ENCODE peak calls at places on chromosomes 2 and 18, in five cellular contexts. D is retina; G is activated naive CD8-positive, alpha-beta T cell treated with anti-CD3 and anti-CD28 coated beads for 36 hours; K is activated CD4-positive, alpha-beta T cell treated with anti-CD3 and anti-CD28 coated beads, Interleukin-2, amount 50 U/mL, for 48 hours; Q is dorsolateral prefrontal cortex. W is an unnamed sample.

GRCh38 chr18:21433436-21433835 is 167.1 kb downstream of the ESCO1 start:
- DNase-seq in D (no peak), G (no peak), K (no peak), Q (no peak), W (no peak)

GRCh38 chr2:230796280-230796862 is 68.4 kb upstream of the ITM2C start:
- DNase-seq in D (no peak), G (no peak), K (peak), Q (no peak), W (no peak)

GRCh38 chr18:23828426-23828825 is 139.2 kb downstream of the LAMA3 start:
- DNase-seq in D (no peak), G (peak), K (peak), Q (no peak), W (no peak)

GRCh38 chr2:64018715-64019082 is 529 bp downstream of the VPS54 start:
- DNase-seq in D (no peak), G (no peak), K (no peak), Q (peak), W (peak)

GRCh38 chr18:13565228-13565627 is 161.1 kb downstream of the FAM210A start:
- DNase-seq in D (no peak), G (no peak), K (no peak), Q (peak), W (no peak)

GRCh38 chr2:180291060-180291459 is 284.0 kb upstream of the CWC22 start:
- DNase-seq in D (no peak), G (no peak), K (no peak), Q (no peak), W (no peak)

GRCh38 chr2:236870401-236870800 is 215.3 kb upstream of the COPS8 start:
- DNase-seq in D (no peak), G (no peak), K (no peak), Q (no peak), W (no peak)

GRCh38 chr2:197054437-197054836 is 127.9 kb upstream of the PGAP1 start:
- DNase-seq in D (no peak), G (no peak), K (no peak), Q (no peak), W (no peak)

GRCh38 chr2:57877811-57878572 is 168.6 kb upstream of the VRK2 start:
- DNase-seq in D (peak), G (no peak), K (no peak), Q (no peak), W (peak)

GRCh38 chr2:120738786-120739771 is 3.4 kb downstream of the GLI2 start:
- DNase-seq in D (peak), G (no peak), K (no peak), Q (no peak), W (no peak)

GRCh38 chr2:201701591-201701990 is 3.1 kb upstream of the MPP4 start:
- DNase-seq in D (no peak), G (no peak), K (no peak), Q (no peak), W (no peak)

GRCh38 chr2:102841107-102841840 is 79.4 kb downstream of the TMEM182 start:
- DNase-seq in D (peak), G (peak), K (peak), Q (peak), W (peak)

GRCh38 chr2:182951948-182952663 is 85.7 kb upstream of the FRZB start:
- DNase-seq in D (no peak), G (peak), K (no peak), Q (no peak), W (no peak)

GRCh38 chr2:60439219-60439974 is 114.1 kb downstream of the BCL11A start:
- DNase-seq in D (no peak), G (no peak), K (no peak), Q (no peak), W (peak)

GRCh38 chr2:96631804-96632435 is 6.2 kb downstream of the KANSL3 start:
- DNase-seq in D (no peak), G (no peak), K (no peak), Q (no peak), W (no peak)

GRCh38 chr2:43269706-43270105 is 43.3 kb upstream of the ZFP36L2 start:
- DNase-seq in D (no peak), G (no peak), K (peak), Q (peak), W (no peak)

GRCh38 chr2:174595415-174595814 is 2.2 kb downstream of the WIPF1 start:
- DNase-seq in D (no peak), G (no peak), K (no peak), Q (no peak), W (no peak)

GRCh38 chr2:148666555-148666954 is 22.0 kb downstream of the EPC2 start:
- DNase-seq in D (no peak), G (no peak), K (no peak), Q (no peak), W (no peak)

GRCh38 chr2:13597176-13597575 is 880.4 kb downstream of the TRIB2 start:
- DNase-seq in D (no peak), G (no peak), K (no peak), Q (no peak), W (no peak)

GRCh38 chr18:11310476-11311086 is 161.2 kb upstream of the PIEZO2 start:
- DNase-seq in D (peak), G (peak), K (peak), Q (no peak), W (peak)

GRCh38 chr18:31255953-31256352 is 62.0 kb upstream of the DSG1 start:
- DNase-seq in D (no peak), G (no peak), K (no peak), Q (no peak), W (no peak)

GRCh38 chr18:32930695-32931301 is 158.0 kb upstream of the KLHL14 start:
- DNase-seq in D (no peak), G (no peak), K (no peak), Q (no peak), W (no peak)

GRCh38 chr2:171141320-171141719 is 19.4 kb downstream of the TLK1 start:
- DNase-seq in D (no peak), G (no peak), K (no peak), Q (no peak), W (no peak)

GRCh38 chr2:149597050-149598013 is 9.8 kb upstream of the MMADHC start:
- DNase-seq in D (peak), G (peak), K (peak), Q (peak), W (peak)

GRCh38 chr2:112296407-112296806 is 21.0 kb downstream of the ZC3H6 start:
- DNase-seq in D (no peak), G (no peak), K (no peak), Q (no peak), W (no peak)

GRCh38 chr18:44715841-44716240 is 35.2 kb downstream of the SETBP1 start:
- DNase-seq in D (peak), G (no peak), K (no peak), Q (no peak), W (peak)

GRCh38 chr2:191265311-191266170 is 20.3 kb downstream of the MYO1B start:
- DNase-seq in D (peak), G (no peak), K (no peak), Q (no peak), W (no peak)

GRCh38 chr2:223692227-223692947 is 90.2 kb upstream of the SCG2 start:
- DNase-seq in D (peak), G (no peak), K (no peak), Q (peak), W (peak)

GRCh38 chr2:143177081-143177786 is 48.0 kb downstream of the ARHGAP15 start:
- DNase-seq in D (peak), G (no peak), K (no peak), Q (no peak), W (no peak)